ENCODE peak calls at places on chromosomes 5 and 9, in eight cellular contexts. I, T, D, X, R, S, U and L are unnamed samples. For H3K9me3 and H3K36me3, the result is how much of the 10 kb centered on the place peaks cover.

GRCh38 chr5:20559845-20560244 is 571.8 kb upstream of the CDH18 start:
- DNase-seq in I (no peak), T (no peak), D (no peak), X (no peak), R (no peak), S (no peak), U (no peak), L (no peak)

GRCh38 chr5:43658499-43658898 is 55.5 kb downstream of the NNT start:
- DNase-seq in I (no peak), T (peak), D (no peak), X (peak), R (peak), S (no peak), U (no peak), L (no peak)

GRCh38 chr5:139897342-139897741 is 101.7 kb downstream of the PSD2 start:
- DNase-seq in I (no peak), T (no peak), D (no peak), X (no peak), R (no peak), S (no peak), U (no peak), L (no peak)

GRCh38 chr9:14106699-14107098 is 207.2 kb downstream of the NFIB start:
- DNase-seq in I (no peak), T (no peak), D (no peak), X (no peak), R (no peak), S (no peak), U (no peak), L (no peak)

GRCh38 chr5:57825026-57825683 is 342.5 kb upstream of the ACTBL2 start:
- DNase-seq in I (no peak), T (peak), D (peak), X (peak), R (no peak), S (no peak), U (no peak), L (peak)

GRCh38 chr9:120830151-120830550 is 12.6 kb downstream of the PSMD5 start:
- DNase-seq in I (no peak), T (no peak), D (no peak), X (peak), R (no peak), S (no peak), U (no peak), L (no peak)

GRCh38 chr9:100281069-100281468 is 71.7 kb downstream of the TEX10 start:
- DNase-seq in I (no peak), T (no peak), D (no peak), X (no peak), R (no peak), S (no peak), U (no peak), L (no peak)

GRCh38 chr9:69696802-69697201 is 24.6 kb upstream of the APBA1 start:
- DNase-seq in I (no peak), T (peak), D (no peak), X (no peak), R (no peak), S (no peak), U (no peak), L (no peak)

GRCh38 chr5:52580921-52581320 is 206.8 kb upstream of the ITGA1 start:
- DNase-seq in I (no peak), T (peak), D (no peak), X (peak), R (no peak), S (no peak), U (no peak), L (peak)

GRCh38 chr5:68587181-68587580 is 371.6 kb downstream of the PIK3R1 start:
- DNase-seq in I (no peak), T (no peak), D (no peak), X (peak), R (no peak), S (no peak), U (no peak), L (no peak)

GRCh38 chr9:131843989-131844744 is 104.3 kb upstream of the RAPGEF1 start:
- DNase-seq in I (no peak), T (no peak), D (no peak), X (no peak), R (no peak), S (no peak), U (no peak), L (no peak)

GRCh38 chr9:127945942-127946341 is 8.3 kb upstream of the DPM2 start:
- DNase-seq in I (no peak), T (no peak), D (no peak), X (no peak), R (no peak), S (no peak), U (no peak), L (no peak)

GRCh38 chr5:149757956-149758355 is 27.8 kb downstream of the PPARGC1B start:
- DNase-seq in I (no peak), T (no peak), D (no peak), X (no peak), R (no peak), S (no peak), U (no peak), L (no peak)

GRCh38 chr5:93916872-93917271 is 175.5 kb upstream of the POU5F2 start:
- DNase-seq in I (no peak), T (no peak), D (no peak), X (no peak), R (no peak), S (no peak), U (no peak), L (no peak)

GRCh38 chr5:62650197-62650596 is 71.6 kb downstream of the LRRC70 start:
- DNase-seq in I (no peak), T (no peak), D (no peak), X (peak), R (no peak), S (no peak), U (no peak), L (no peak)

GRCh38 chr9:128635266-128636023 is 21.2 kb downstream of the DYNC2I2 start:
- DNase-seq in I (peak), T (peak), D (peak), X (peak), R (peak), S (peak), U (peak), L (peak)

GRCh38 chr5:163580516-163580915 is 75.1 kb downstream of the MAT2B start:
- DNase-seq in I (no peak), T (no peak), D (no peak), X (no peak), R (no peak), S (no peak), U (peak), L (peak)

GRCh38 chr5:11903121-11903613 is 1.1 kb downstream of the CTNND2 start:
- DNase-seq in I (no peak), T (no peak), D (peak), X (no peak), R (peak), S (no peak), U (peak), L (no peak)

GRCh38 chr9:89060790-89061189 is 69.5 kb downstream of the S1PR3 start:
- DNase-seq in I (no peak), T (no peak), D (no peak), X (no peak), R (no peak), S (no peak), U (no peak), L (no peak)

GRCh38 chr5:6236858-6237481 is 141.4 kb downstream of the MED10 start:
- DNase-seq in I (no peak), T (no peak), D (no peak), X (no peak), R (no peak), S (no peak), U (no peak), L (no peak)

GRCh38 chr5:154850255-154851062 is at the start of gene FAXDC2:
- DNase-seq in I (no peak), T (peak), D (peak), X (peak), R (peak), S (peak), U (peak), L (peak)

GRCh38 chr9:69768716-69769115 is 8.9 kb upstream of the PTAR1 start:
- DNase-seq in I (no peak), T (no peak), D (no peak), X (peak), R (no peak), S (no peak), U (no peak), L (no peak)

GRCh38 chr5:76838481-76839261 is 11.1 kb upstream of the S100Z start:
- DNase-seq in I (peak), T (peak), D (no peak), X (peak), R (peak), S (peak), U (peak), L (peak)

GRCh38 chr9:19992556-19992955 is 203.7 kb upstream of the SLC24A2 start:
- DNase-seq in I (no peak), T (peak), D (no peak), X (peak), R (peak), S (no peak), U (no peak), L (no peak)

GRCh38 chr5:78741014-78741413 is 92.4 kb upstream of the LHFPL2 start:
- DNase-seq in I (no peak), T (no peak), D (no peak), X (no peak), R (no peak), S (no peak), U (no peak), L (no peak)

GRCh38 chr9:108017671-108018070 is 528.1 kb upstream of the KLF4 start:
- DNase-seq in I (no peak), T (no peak), D (peak), X (no peak), R (no peak), S (no peak), U (no peak), L (no peak)

GRCh38 chr9:128886211-128886826 is 4.4 kb downstream of the LRRC8A start:
- DNase-seq in I (no peak), T (no peak), D (no peak), X (peak), R (peak), S (no peak), U (no peak), L (peak)

GRCh38 chr5:36422957-36423356 is 121.3 kb upstream of the RANBP3L start:
- DNase-seq in I (no peak), T (no peak), D (no peak), X (no peak), R (no peak), S (no peak), U (no peak), L (no peak)

GRCh38 chr5:157778121-157778805 is 34.8 kb downstream of the LSM11 start:
- DNase-seq in I (peak), T (peak), D (no peak), X (peak), R (no peak), S (peak), U (peak), L (peak)

GRCh38 chr9:95373765-95374435 is 56.4 kb upstream of the FANCC start:
- DNase-seq in I (no peak), T (no peak), D (no peak), X (peak), R (no peak), S (no peak), U (no peak), L (no peak)

GRCh38 chr9:117444466-117444865 is 29.6 kb upstream of the ASTN2 start:
- DNase-seq in I (no peak), T (no peak), D (no peak), X (no peak), R (no peak), S (no peak), U (no peak), L (no peak)

GRCh38 chr5:176420972-176421544 is 4.7 kb upstream of the CLTB start:
- DNase-seq in I (no peak), T (no peak), D (no peak), X (no peak), R (no peak), S (no peak), U (no peak), L (no peak)

GRCh38 chr5:10069781-10070313 is 179.8 kb downstream of the ATPSCKMT start:
- DNase-seq in I (no peak), T (no peak), D (no peak), X (no peak), R (no peak), S (no peak), U (no peak), L (no peak)

GRCh38 chr5:4206127-4206526 is 610.5 kb downstream of the IRX1 start:
- DNase-seq in I (no peak), T (no peak), D (no peak), X (no peak), R (no peak), S (no peak), U (no peak), L (no peak)

GRCh38 chr5:54257366-54258118 is 52.8 kb downstream of the ARL15 start:
- DNase-seq in I (no peak), T (no peak), D (no peak), X (peak), R (no peak), S (no peak), U (no peak), L (no peak)

GRCh38 chr9:70192707-70193106 is 66.1 kb upstream of the SMC5 start:
- DNase-seq in I (peak), T (no peak), D (no peak), X (no peak), R (no peak), S (no peak), U (no peak), L (no peak)

GRCh38 chr9:135644631-135645218 is 5.4 kb upstream of the GLT6D1 start:
- DNase-seq in I (no peak), T (no peak), D (peak), X (no peak), R (no peak), S (no peak), U (peak), L (no peak)

GRCh38 chr9:135647897-135648296 is 8.6 kb upstream of the GLT6D1 start:
- DNase-seq in I (no peak), T (no peak), D (peak), X (no peak), R (no peak), S (no peak), U (peak), L (no peak)

GRCh38 chr9:135650408-135650807 is 11.1 kb upstream of the GLT6D1 start:
- DNase-seq in I (no peak), T (no peak), D (no peak), X (no peak), R (no peak), S (no peak), U (no peak), L (no peak)

GRCh38 chr9:135649508-135649907 is 10.2 kb upstream of the GLT6D1 start:
- DNase-seq in I (no peak), T (no peak), D (no peak), X (no peak), R (no peak), S (no peak), U (no peak), L (no peak)

GRCh38 chr9:135648494-135649410 is 9.4 kb upstream of the GLT6D1 start:
- DNase-seq in I (no peak), T (no peak), D (peak), X (no peak), R (no peak), S (no peak), U (no peak), L (no peak)
- H3K9me3 ChIP-seq in I (under half), T (under half), D (under half), X (under half), R (half or more), S (half or more), U (under half), L (under half)

GRCh38 chr5:115271295-115272060 is 8.8 kb upstream of the PGGT1B start:
- DNase-seq in I (no peak), T (no peak), D (no peak), X (no peak), R (no peak), S (no peak), U (no peak), L (no peak)

GRCh38 chr5:115274584-115274983 is 11.9 kb upstream of the PGGT1B start:
- DNase-seq in I (no peak), T (no peak), D (no peak), X (no peak), R (no peak), S (no peak), U (no peak), L (no peak)

GRCh38 chr5:115267617-115268016 is 4.9 kb upstream of the PGGT1B start:
- DNase-seq in I (no peak), T (no peak), D (no peak), X (peak), R (peak), S (no peak), U (no peak), L (no peak)

GRCh38 chr5:115272297-115272958 is 9.8 kb upstream of the PGGT1B start:
- DNase-seq in I (no peak), T (no peak), D (no peak), X (no peak), R (no peak), S (no peak), U (no peak), L (no peak)
- H3K36me3 ChIP-seq in I (under half), T (under half), D (under half), X (under half), R (under half), S (under half), U (under half), L (under half)

GRCh38 chr9:27943544-27943943 is 370.3 kb upstream of the C9orf72 start:
- DNase-seq in I (no peak), T (no peak), D (peak), X (no peak), R (no peak), S (no peak), U (no peak), L (no peak)

GRCh38 chr9:27940535-27940934 is 367.3 kb upstream of the C9orf72 start:
- DNase-seq in I (no peak), T (no peak), D (no peak), X (no peak), R (no peak), S (no peak), U (no peak), L (no peak)

GRCh38 chr9:27933210-27934062 is 360.2 kb upstream of the C9orf72 start:
- DNase-seq in I (no peak), T (no peak), D (peak), X (no peak), R (no peak), S (no peak), U (no peak), L (no peak)

DNA sequence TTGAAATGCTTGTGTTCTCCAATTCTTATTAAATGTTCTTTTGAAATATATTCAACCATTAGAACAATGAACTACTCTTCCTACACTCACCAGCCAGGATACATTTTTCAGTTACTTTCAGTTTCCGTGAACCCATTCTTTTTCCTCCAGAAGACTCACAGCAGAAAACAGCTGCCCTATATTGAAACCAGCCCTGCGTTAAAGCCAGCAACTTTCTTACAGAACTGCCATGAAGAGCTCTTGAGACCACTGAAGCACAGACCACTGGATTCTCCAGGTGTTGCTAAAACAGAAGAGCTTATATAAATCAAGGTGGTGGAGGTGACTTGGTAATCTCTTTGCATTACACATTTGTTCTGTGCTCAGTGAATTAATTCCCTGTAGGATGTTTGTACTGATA is 365.9 kb upstream of the C9orf72 start:
- DNase-seq in I (no peak), T (no peak), D (no peak), X (no peak), R (no peak), S (no peak), U (no peak), L (no peak)
- H2AFZ ChIP-seq in I (no peak), T (no peak), D (no peak), X (no peak), R (no peak), S (no peak), U (no peak), L (no peak)

GRCh38 chr5:180241600-180241999 is 32.6 kb upstream of the RASGEF1C start:
- DNase-seq in I (no peak), T (no peak), D (no peak), X (no peak), R (no peak), S (no peak), U (no peak), L (no peak)
- H3K9me3 ChIP-seq in I (under half), T (under half), D (under half), X (under half), R (half or more), S (under half), U (under half), L (under half)

DNA sequence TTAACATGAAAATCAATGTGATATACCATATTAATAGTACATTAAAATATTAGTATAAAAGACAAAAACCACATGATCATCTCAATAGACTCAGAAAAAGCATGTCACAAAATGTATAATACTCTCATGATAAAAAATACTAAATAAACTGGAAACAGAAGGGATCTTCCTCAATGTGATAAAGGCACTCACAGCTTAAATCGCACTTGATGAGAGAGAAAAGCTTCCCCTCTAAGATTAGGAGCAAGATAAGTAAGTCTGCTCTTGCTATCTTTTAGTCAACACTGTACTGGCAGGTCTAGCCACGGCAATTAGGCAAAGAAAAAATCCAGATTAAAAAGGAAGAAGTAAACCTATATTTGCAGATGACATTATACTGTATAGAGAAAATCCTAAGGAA is 21.8 kb upstream of the MSH3 start:
- DNase-seq in I (no peak), T (no peak), D (no peak), X (no peak), R (no peak), S (no peak), U (no peak), L (no peak)
- H3K36me3 ChIP-seq in I (under half), T (under half), D (under half), X (under half), R (under half), S (under half), U (under half), L (under half)

GRCh38 chr9:119559986-119560385 is 190.8 kb upstream of the BRINP1 start:
- DNase-seq in I (no peak), T (no peak), D (no peak), X (no peak), R (no peak), S (no peak), U (no peak), L (no peak)
- H2AFZ ChIP-seq in I (no peak), T (no peak), D (no peak), X (no peak), R (no peak), S (no peak), U (no peak), L (no peak)

DNA sequence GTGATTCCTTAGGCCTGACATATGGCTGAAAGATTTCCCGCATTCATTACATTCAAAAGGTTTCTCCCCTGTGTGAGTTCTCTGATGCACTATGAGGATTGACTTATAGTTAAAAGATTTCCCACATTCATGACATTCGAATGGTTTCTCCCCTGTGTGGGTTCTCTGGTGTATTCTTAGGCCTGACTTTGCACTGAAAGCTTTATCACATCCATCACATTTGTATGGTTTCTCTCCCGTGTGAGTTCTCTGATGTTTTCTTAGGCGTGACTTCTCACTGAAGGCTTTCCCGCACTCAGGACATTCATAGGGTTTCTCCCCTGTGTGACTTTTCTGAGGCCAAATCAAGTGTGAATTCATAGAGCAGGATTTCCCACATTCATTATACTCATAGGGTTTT is 35.8 kb downstream of the ZNF782 start:
- DNase-seq in I (no peak), T (peak), D (no peak), X (no peak), R (peak), S (no peak), U (no peak), L (peak)
- H3K9me3 ChIP-seq in I (under half), T (under half), D (half or more), X (under half), R (half or more), S (half or more), U (half or more), L (under half)

DNA sequence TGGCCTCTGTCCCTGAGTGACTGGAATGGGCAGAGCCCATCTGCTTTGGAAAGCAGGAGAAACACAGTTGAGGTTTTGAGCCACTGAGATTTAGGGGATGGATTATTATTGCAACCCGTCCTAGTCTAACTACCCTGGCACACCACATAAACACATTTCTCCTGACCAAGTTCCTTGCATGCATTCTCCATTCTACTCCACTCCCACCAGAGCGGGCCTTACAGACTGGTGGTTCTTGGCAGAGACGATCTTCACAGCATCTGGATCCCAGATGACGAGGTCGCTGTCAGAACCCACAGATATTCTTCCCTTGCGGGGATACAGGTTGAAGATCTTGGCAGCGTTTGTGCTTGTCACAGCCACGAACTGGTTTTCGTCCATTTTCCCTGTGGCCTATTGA is 111.0 kb downstream of the DPYSL3 start:
- DNase-seq in I (no peak), T (no peak), D (no peak), X (no peak), R (no peak), S (no peak), U (no peak), L (no peak)
- H3K36me3 ChIP-seq in I (under half), T (under half), D (half or more), X (under half), R (under half), S (under half), U (under half), L (under half)